ENCODE peak calls at places on chromosome 6, in ten cellular contexts. U is SJSA1; R is GM23338; P is sigmoid colon; C is effector memory CD4-positive, alpha-beta T cell; B is heart left ventricle; O is prostate gland; H is OCI-LY7; Q is CD4-positive, alpha-beta memory T cell; D is tibial artery. E is an unnamed sample.

GRCh38 chr6:10532392-10532791 is 11.2 kb downstream of the GCNT2 start:
- DNase-seq in O (no peak), C (no peak), R (no peak), H (peak; percentile 28), P (no peak), D (no peak), U (no peak), B (no peak), Q (no peak), E (no peak)

GRCh38 chr6:7129784-7130569 is 22.2 kb downstream of the RREB1 start:
- DNase-seq in R (no peak), Q (no peak), C (no peak), H (no peak), O (no peak), B (no peak), P (peak; percentile 74), U (no peak), D (peak; percentile 76), E (peak; percentile 72)

GRCh38 chr6:105253787-105254186 is 74.0 kb upstream of the POPDC3 start:
- DNase-seq in P (no peak), B (no peak), H (no peak), C (no peak), R (peak; percentile 11), Q (no peak), O (no peak), U (no peak), D (no peak), E (no peak)

GRCh38 chr6:44527191-44527960 is 139.9 kb downstream of the CDC5L start:
- DNase-seq in P (no peak), U (no peak), O (no peak), C (no peak), D (no peak), B (no peak), H (no peak), Q (no peak), R (no peak), E (no peak)

GRCh38 chr6:24743265-24743943 is 24.4 kb upstream of the C6orf62 start:
- DNase-seq in R (no peak), O (peak; percentile 34), C (no peak), Q (no peak), U (peak; percentile 79), H (no peak), P (no peak), B (no peak), D (no peak), E (no peak)

GRCh38 chr6:1792989-1793388 is 183.3 kb downstream of the FOXC1 start:
- DNase-seq in C (no peak), O (no peak), P (no peak), D (no peak), B (no peak), Q (no peak), R (peak; percentile 73), U (no peak), H (peak; percentile 48), E (no peak)

GRCh38 chr6:132236744-132237143 is 164.5 kb downstream of the MOXD1 start:
- DNase-seq in R (peak; percentile 70), C (no peak), D (no peak), P (no peak), H (no peak), Q (no peak), U (peak; percentile 64), O (no peak), B (no peak), E (no peak)

GRCh38 chr6:33613794-33614166 is 7.3 kb upstream of the ITPR3 start:
- DNase-seq in O (no peak), H (no peak), B (no peak), P (peak; percentile 78), C (no peak), D (peak; percentile 70), R (no peak), Q (no peak), U (no peak), E (no peak)

GRCh38 chr6:74197310-74197709 is 501.3 kb downstream of the CD109 start:
- DNase-seq in D (no peak), P (no peak), Q (no peak), B (no peak), O (no peak), C (no peak), R (no peak), H (no peak), U (no peak), E (no peak)

GRCh38 chr6:14652536-14652935 is 535.0 kb downstream of the CD83 start:
- DNase-seq in P (no peak), R (no peak), H (no peak), B (no peak), U (no peak), C (no peak), O (no peak), D (no peak), Q (no peak), E (no peak)

GRCh38 chr6:81049425-81050042 is 702.9 kb downstream of the TENT5A start:
- DNase-seq in C (no peak), P (no peak), B (no peak), H (no peak), D (no peak), O (no peak), U (no peak), R (no peak), Q (no peak), E (no peak)

GRCh38 chr6:126631343-126631742 is 291.4 kb downstream of the CENPW start:
- DNase-seq in R (no peak), D (no peak), O (no peak), U (no peak), B (no peak), C (no peak), H (no peak), P (no peak), Q (no peak), E (no peak)

DNA sequence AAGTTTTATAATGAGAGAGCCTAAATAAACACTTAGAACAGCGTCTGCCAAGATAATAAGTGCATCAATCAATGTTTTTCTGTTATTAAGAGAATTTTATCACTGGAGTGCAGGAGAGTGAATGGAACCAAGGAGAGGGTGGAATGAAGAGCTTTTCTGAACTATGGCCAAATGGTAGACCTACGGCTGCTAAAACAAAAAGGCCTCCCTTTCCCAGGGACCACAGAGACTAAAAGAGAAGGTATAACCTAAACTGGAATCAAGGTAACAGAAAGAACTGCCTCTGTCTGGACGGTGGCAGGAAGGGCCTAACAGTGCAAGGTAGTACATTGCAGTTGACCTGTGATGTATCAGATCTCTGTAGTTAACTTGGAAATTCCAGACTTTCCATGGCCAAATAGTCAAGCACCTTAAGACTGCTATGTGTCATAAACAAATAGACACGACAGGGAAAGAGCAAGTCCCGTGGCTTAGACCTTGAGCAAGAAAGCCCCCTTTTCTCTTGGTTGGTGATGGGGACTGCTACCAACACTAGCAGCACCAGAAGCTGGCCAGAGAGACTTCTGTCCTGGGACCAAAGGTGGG is 5.5 kb downstream of the CNKSR3 start:
- DNase-seq in B (no peak), Q (no peak), H (no peak), P (peak; percentile 37), U (no peak), C (no peak), O (no peak), R (no peak), D (no peak), E (no peak)
- H3K4me1 ChIP-seq in B (peaks cover 9% of the 10 kb centered on the region), Q (peaks cover 5% of the 10 kb centered on the region), H (no peaks in the 10 kb centered on the region), P (peaks cover 57% of the 10 kb centered on the region), U (peaks cover 8% of the 10 kb centered on the region), C (peaks cover 4% of the 10 kb centered on the region), O (no peaks in the 10 kb centered on the region), R (peaks cover 19% of the 10 kb centered on the region), D (peaks cover 15% of the 10 kb centered on the region), E (peaks cover 20% of the 10 kb centered on the region)

DNA sequence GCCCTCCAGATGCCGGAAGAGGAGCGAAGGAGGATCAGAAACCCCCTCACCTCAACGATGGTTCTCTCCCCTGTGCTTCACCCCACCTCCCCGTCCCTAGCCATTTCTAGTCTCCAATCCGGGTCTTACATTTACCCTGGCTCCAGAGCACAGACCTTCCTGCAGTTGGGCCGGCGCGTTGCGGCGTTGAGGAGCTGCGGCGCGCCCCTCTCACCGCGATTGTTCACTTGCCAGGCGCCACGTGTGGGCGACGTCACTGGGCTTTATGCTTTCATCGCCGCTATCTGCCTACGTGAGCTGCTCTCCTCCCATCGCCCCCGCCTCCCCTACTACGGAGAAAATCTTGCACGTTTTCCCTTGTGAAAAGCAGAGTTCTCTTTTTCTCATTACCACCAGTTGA is at the start of gene CRISP2:
- DNase-seq in R (peak; percentile 81), B (no peak), H (no peak), C (no peak), P (no peak), D (no peak), O (no peak), Q (no peak), U (no peak), E (peak; percentile 42)
- H3K4me3 ChIP-seq in R (peak within 1 kb of the TSS; percentile 51), B (no peak within 1 kb of the TSS), H (no peak within 1 kb of the TSS), C (no peak within 1 kb of the TSS), P (no peak within 1 kb of the TSS), D (no peak within 1 kb of the TSS), O (peak within 1 kb of the TSS; percentile 16), Q (no peak within 1 kb of the TSS), U (no peak within 1 kb of the TSS), E (no peak within 1 kb of the TSS)

GRCh38 chr6:108252055-108252454 is 8.8 kb downstream of the SNX3 start:
- DNase-seq in O (no peak), B (no peak), C (no peak), Q (no peak), U (no peak), P (no peak), H (no peak), D (no peak), R (no peak), E (no peak)
- H3K4me1 ChIP-seq in O (no peaks in the 10 kb centered on the region), B (peaks cover 11% of the 10 kb centered on the region), C (no peaks in the 10 kb centered on the region), Q (peaks cover 31% of the 10 kb centered on the region), U (no peaks in the 10 kb centered on the region), P (peaks cover 31% of the 10 kb centered on the region), H (peaks cover 23% of the 10 kb centered on the region), D (peaks cover 29% of the 10 kb centered on the region), R (no peaks in the 10 kb centered on the region), E (peaks cover 92% of the 10 kb centered on the region)

GRCh38 chr6:17281100-17281496 is at the start of gene RBM24:
- DNase-seq in C (no peak), D (peak; percentile 82), R (peak; percentile 80), H (no peak), B (peak; percentile 51), O (peak; percentile 40), U (peak; percentile 85), Q (no peak), P (peak; percentile 88), E (no peak)

GRCh38 chr6:17280138-17280537 is 1.0 kb upstream of the RBM24 start:
- DNase-seq in C (no peak), H (no peak), D (no peak), U (no peak), O (no peak), Q (no peak), B (no peak), P (no peak), R (no peak), E (no peak)

GRCh38 chr6:17281497-17282481 is 628 bp downstream of the RBM24 start:
- DNase-seq in C (no peak), O (no peak), Q (no peak), R (peak; percentile 66), B (no peak), U (peak; percentile 59), P (peak; percentile 68), H (no peak), D (peak; percentile 69), E (no peak)

GRCh38 chr6:17280552-17281090 is 540 bp upstream of the RBM24 start:
- DNase-seq in C (no peak), O (no peak), P (peak; percentile 77), Q (no peak), R (peak; percentile 74), H (no peak), B (peak; percentile 74), U (peak; percentile 59), D (peak; percentile 78), E (no peak)

DNA sequence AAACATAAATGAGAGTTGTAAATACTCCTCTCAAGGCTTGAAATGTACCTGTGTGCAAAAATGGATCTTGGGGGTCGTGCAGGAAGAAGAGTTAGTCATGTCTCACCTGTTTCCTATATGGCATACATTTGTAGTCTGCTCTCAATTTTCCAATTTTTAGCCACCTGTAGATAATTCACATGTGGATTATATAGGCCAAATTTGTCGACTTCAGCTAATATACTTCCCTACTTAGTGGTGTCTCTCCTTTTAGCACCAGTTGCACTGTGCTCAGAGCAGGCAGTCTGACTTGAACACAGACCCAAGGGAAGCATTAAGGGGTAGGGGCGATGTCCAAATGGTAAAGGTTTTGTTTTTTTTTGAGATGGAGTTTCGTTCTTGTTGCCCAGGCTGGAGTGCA is 1.9 kb downstream of the RBM24 start:
- DNase-seq in C (no peak), R (no peak), B (no peak), Q (no peak), P (no peak), O (no peak), H (no peak), D (no peak), U (no peak), E (no peak)
- H3K4me3 ChIP-seq in C (no peak overlapping the region), R (peak overlapping the region; percentile 80), B (peak overlapping the region; percentile 73), Q (no peak overlapping the region), P (peak overlapping the region; percentile 87), O (peak overlapping the region; percentile 59), H (no peak overlapping the region), D (peak overlapping the region; percentile 94), U (peak overlapping the region; percentile 84), E (no peak overlapping the region)